ENCODE peak calls at places on chromosomes 6 and 20, in six cellular contexts. K is GM12878, E is HepG2, P is A549, I is upper lobe of left lung, O is K562. G is an unnamed sample.

GRCh38 chr20:63889241-63890200 is 5.4 kb upstream of the DNAJC5 start:
- ATAC-seq in K (no peak), E (no peak), P (no peak), I (no peak), O (no peak), G (no peak)

GRCh38 chr6:155623450-155624178 is 168.0 kb upstream of the NOX3 start:
- ATAC-seq in K (no peak), E (no peak), P (no peak), I (no peak), O (no peak), G (no peak)

GRCh38 chr6:150691463-150691862 is 91.8 kb downstream of the PLEKHG1 start:
- ATAC-seq in K (peak; percentile 37), E (no peak), P (no peak), I (no peak), O (no peak), G (no peak)

GRCh38 chr20:53611449-53611894 is 17.8 kb upstream of the ZNF217 start:
- ATAC-seq in K (peak; percentile 84), E (no peak), P (peak; percentile 66), I (no peak), O (peak; percentile 2), G (peak; percentile 49)

GRCh38 chr6:46263709-46264091 is 92.9 kb upstream of the ENPP5 start:
- ATAC-seq in K (no peak), E (no peak), P (no peak), I (no peak), O (no peak), G (no peak)

GRCh38 chr6:130000526-130001228 is 17.7 kb upstream of the L3MBTL3 start:
- ATAC-seq in K (no peak), E (no peak), P (no peak), I (no peak), O (no peak), G (no peak)

GRCh38 chr20:64151634-64152530 is 12.4 kb upstream of the MYT1 start:
- ATAC-seq in K (no peak), E (peak; percentile 14), P (no peak), I (no peak), O (no peak), G (no peak)

GRCh38 chr6:108176281-108177089 is 10.7 kb downstream of the NR2E1 start:
- ATAC-seq in K (no peak), E (no peak), P (no peak), I (no peak), O (no peak), G (no peak)

DNA sequence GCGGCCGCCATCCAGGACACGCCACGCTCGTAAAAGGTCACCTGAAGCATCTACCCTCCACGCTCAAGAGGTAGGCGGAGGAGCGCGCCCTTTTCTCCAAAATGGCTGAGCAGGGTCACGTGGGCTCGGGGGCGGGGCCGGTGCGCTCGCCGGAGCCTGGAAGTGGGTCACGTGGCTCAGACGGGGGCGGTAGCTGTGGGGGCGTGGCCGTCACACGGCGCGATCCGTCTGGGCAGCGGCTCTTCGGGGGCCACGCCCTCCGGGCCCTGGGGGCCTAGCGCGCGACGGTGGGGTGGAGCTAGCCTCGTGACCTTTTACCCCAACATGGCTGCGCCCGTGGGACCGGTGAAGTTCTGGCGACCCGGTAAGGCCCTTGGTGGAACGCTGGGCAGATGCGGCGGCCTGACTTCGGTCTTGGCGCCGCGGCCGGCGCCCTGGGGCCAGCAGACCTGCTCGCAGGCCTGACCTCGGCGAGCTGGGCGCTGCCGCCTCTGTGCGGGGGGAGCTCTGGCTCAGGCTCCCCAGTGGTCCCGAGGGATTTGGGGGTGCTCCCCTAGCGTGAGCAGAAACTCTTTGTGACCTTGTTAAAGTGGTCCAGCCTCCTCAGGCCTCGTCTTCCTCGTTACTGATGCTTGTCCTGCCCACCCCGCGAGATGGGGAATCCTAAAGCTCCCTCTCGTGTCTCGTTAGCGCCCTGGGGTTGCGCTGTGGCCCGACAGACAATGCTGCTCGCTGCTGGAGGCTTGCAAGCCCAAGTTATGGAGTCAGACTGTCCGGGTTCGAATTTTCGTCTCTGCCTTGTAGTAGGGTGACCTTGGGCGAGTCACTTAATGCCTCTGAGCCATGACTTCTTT is at the start of gene DHX35:
- ATAC-seq in K (peak; percentile 98), E (peak; percentile 98), P (peak; percentile 98), I (peak; percentile 100), O (peak; percentile 97), G (peak; percentile 100)
- TF ChIP-seq POLR2A in K (peak; percentile 90), E (peak; percentile 79), P (peak; percentile 30), I (no peak), O (peak; percentile 90), G (peak; percentile 47)

DNA sequence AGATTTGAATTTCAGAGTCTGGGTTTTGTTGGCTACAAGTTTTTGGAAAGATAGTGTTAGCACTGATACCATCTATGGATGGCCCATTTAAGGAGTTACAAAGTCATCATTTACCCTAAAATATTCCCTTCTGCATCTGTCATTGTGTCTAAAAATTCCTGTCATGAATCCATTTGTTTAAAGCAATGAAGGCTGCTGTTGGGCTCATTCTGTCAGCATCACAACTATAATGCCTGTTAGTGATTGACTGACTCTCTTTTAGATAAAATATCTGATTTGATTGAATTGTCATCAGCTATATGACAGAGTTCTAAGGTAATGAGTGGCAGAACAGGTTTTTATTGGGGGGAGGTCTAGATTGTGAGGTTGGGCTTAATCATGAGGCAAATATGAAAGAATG is 167.6 kb upstream of the IMPG1 start:
- ATAC-seq in K (no peak), E (no peak), P (no peak), I (no peak), O (no peak), G (no peak)
- TF ChIP-seq EP300 in K (no peak), E (no peak), P (no peak), I (no peak), O (no peak), G (no peak)

GRCh38 chr6:7108964-7109836 is 1.4 kb downstream of the RREB1 start:
- ATAC-seq in K (peak; percentile 13), E (peak; percentile 51), P (peak; percentile 30), I (no peak), O (peak; percentile 15), G (peak; percentile 73)
- TF ChIP-seq POLR2A in K (peak; percentile 16), E (no peak), P (no peak), I (no peak), O (no peak), G (peak; percentile 37)

GRCh38 chr6:36546958-36547645 is at the start of gene STK38:
- ATAC-seq in K (peak; percentile 94), E (peak; percentile 93), P (peak; percentile 93), I (peak; percentile 95), O (peak; percentile 93), G (peak; percentile 99)
- TF ChIP-seq EP300 in K (no peak), E (no peak), P (no peak), I (no peak), O (peak; percentile 18), G (no peak)

DNA sequence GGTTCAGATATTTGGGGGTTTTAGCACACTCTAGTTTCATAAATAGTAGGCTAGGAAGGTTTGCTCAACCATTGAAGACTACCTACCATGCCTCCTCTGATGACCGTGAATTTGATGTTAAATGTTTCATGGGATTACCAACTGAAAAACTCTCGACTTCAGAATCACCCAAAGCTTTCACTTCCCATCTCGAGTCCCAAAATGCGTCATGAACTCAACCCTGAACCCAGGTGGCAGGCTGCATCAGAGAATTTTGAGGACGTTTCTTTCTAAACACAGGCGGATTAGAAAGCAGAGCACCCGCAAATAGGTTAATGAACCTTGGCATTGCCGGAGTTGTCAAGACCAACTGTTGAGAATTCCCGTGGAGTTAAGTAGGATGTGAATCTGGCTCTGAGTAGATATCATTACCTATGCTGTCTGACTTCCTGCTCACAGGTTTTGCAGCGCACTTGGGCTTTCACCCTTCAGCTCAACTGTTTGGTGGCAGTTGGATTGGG is 98.4 kb upstream of the ADTRP start:
- ATAC-seq in K (peak; percentile 90), E (no peak), P (no peak), I (no peak), O (no peak), G (no peak)
- TF ChIP-seq POLR2A in K (no peak), E (no peak), P (no peak), I (no peak), O (no peak), G (no peak)

DNA sequence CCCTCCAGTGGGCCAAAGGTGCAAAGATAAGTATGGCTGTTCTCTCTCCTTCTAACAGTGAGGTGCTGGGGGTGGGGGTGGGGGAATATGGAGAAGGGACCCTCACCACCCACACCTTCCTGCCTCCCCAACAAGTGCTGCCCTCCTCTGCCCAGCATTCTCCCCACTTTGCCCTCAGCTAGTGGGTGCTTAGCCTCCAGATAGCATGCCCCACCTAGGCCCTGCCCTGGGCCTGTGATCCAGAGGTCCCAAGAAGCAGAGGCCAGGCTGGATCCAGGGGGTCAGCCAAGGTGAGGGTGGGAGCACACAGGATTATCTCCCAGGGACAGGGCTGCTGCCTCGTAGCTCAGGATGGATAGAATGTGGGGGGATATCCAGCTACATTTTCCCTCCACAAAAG is 1.2 kb downstream of the ADISSP start:
- ATAC-seq in K (no peak), E (no peak), P (no peak), I (no peak), O (no peak), G (no peak)
- TF ChIP-seq EP300 in K (no peak), E (no peak), P (no peak), I (no peak), O (no peak), G (no peak)